ENCODE peak calls at places on chromosome 12, in nine cellular contexts. X, Y, V, I, O, A, E, M and L are unnamed samples.

GRCh38 chr12:96501139-96501741 is 11.9 kb downstream of the CFAP54 start:
- DNase-seq in I (peak), Y (peak), O (no peak), X (peak), A (no peak), V (peak), M (peak), E (peak), L (peak)

GRCh38 chr12:69648476-69648875 is 37.8 kb upstream of the LRRC10 start:
- DNase-seq in A (no peak), M (peak), O (no peak), E (peak), I (no peak), Y (no peak), X (peak), V (no peak), L (no peak)

GRCh38 chr12:14886271-14886670 is 617 bp upstream of the MGP start:
- DNase-seq in O (no peak), E (no peak), Y (no peak), X (no peak), A (no peak), I (no peak), V (no peak), M (no peak), L (no peak)

GRCh38 chr12:49344486-49345047 is 2.1 kb upstream of the DNAJC22 start:
- DNase-seq in M (no peak), V (no peak), I (no peak), E (no peak), Y (no peak), O (no peak), A (no peak), X (no peak), L (no peak)

GRCh38 chr12:24898185-24898584 is 50.7 kb downstream of the BCAT1 start:
- DNase-seq in O (no peak), X (peak), Y (no peak), V (no peak), A (no peak), I (no peak), M (peak), E (no peak), L (no peak)

GRCh38 chr12:77060883-77061240 is 4.5 kb downstream of the E2F7 start:
- DNase-seq in A (no peak), O (no peak), M (no peak), Y (peak), V (no peak), E (no peak), X (no peak), I (no peak), L (no peak)

GRCh38 chr12:124335426-124336183 is 40.7 kb downstream of the RFLNA start:
- DNase-seq in O (no peak), I (no peak), E (no peak), Y (no peak), V (no peak), M (no peak), A (no peak), X (no peak), L (no peak)

GRCh38 chr12:117579939-117580717 is 218.7 kb upstream of the NOS1 start:
- DNase-seq in Y (no peak), M (no peak), X (no peak), V (no peak), E (no peak), O (no peak), A (no peak), I (no peak), L (no peak)

GRCh38 chr12:117587646-117588287 is 226.3 kb upstream of the NOS1 start:
- DNase-seq in E (peak), Y (no peak), I (no peak), M (peak), O (peak), V (no peak), A (no peak), X (peak), L (peak)

GRCh38 chr12:13805038-13805437 is 176.4 kb downstream of the GRIN2B start:
- DNase-seq in Y (no peak), V (no peak), X (no peak), M (no peak), A (no peak), I (no peak), E (no peak), O (no peak), L (no peak)

GRCh38 chr12:132291402-132292175 is 37.8 kb downstream of the GALNT9 start:
- DNase-seq in V (no peak), O (no peak), X (no peak), Y (no peak), A (no peak), E (no peak), M (no peak), I (no peak), L (no peak)

GRCh38 chr12:12449533-12450025 is 92.7 kb downstream of the BORCS5 start:
- DNase-seq in X (peak), M (peak), O (no peak), V (no peak), E (no peak), Y (no peak), A (no peak), I (no peak), L (no peak)

GRCh38 chr12:48040294-48040820 is 36.1 kb upstream of the COL2A1 start:
- DNase-seq in O (no peak), E (no peak), X (no peak), M (no peak), A (no peak), I (no peak), V (no peak), Y (no peak), L (no peak)

GRCh38 chr12:71645268-71645667 is 18.4 kb downstream of the ZFC3H1 start:
- DNase-seq in A (no peak), M (no peak), E (no peak), Y (no peak), I (no peak), V (no peak), X (no peak), O (no peak), L (no peak)

GRCh38 chr12:26122681-26123481 is 2.0 kb downstream of the BHLHE41 start:
- DNase-seq in I (no peak), Y (no peak), V (no peak), X (peak), A (peak), M (peak), O (peak), E (peak), L (no peak)

GRCh38 chr12:1013618-1014489 is 22.8 kb downstream of the ERC1 start:
- DNase-seq in E (peak), Y (no peak), O (no peak), A (no peak), X (peak), M (peak), V (no peak), I (no peak), L (no peak)

GRCh38 chr12:116882742-116883141 is 1.5 kb upstream of the HRK start:
- DNase-seq in X (peak), M (peak), V (no peak), I (no peak), A (no peak), O (no peak), Y (no peak), E (peak), L (no peak)

GRCh38 chr12:52950553-52950952 is 1.6 kb downstream of the KRT18 start:
- DNase-seq in Y (no peak), V (no peak), I (no peak), M (no peak), X (no peak), A (no peak), O (no peak), E (no peak), L (no peak)

GRCh38 chr12:52951640-52952039 is 2.7 kb downstream of the KRT18 start:
- DNase-seq in V (no peak), M (no peak), E (no peak), A (no peak), I (no peak), Y (no peak), X (no peak), O (no peak), L (no peak)

GRCh38 chr12:52947738-52948423 is 1.0 kb upstream of the KRT18 start:
- DNase-seq in O (no peak), X (no peak), V (no peak), I (no peak), A (no peak), M (no peak), E (no peak), Y (no peak), L (no peak)

GRCh38 chr12:52951126-52951525 is 2.2 kb downstream of the KRT18 start:
- DNase-seq in Y (no peak), O (no peak), A (no peak), X (no peak), V (no peak), I (no peak), M (no peak), E (no peak), L (no peak)

GRCh38 chr12:52949413-52950331 is 754 bp downstream of the KRT18 start:
- DNase-seq in E (peak), X (peak), A (no peak), V (no peak), I (no peak), O (peak), Y (no peak), M (peak), L (no peak)
- H3K4me3 ChIP-seq in E (peak), X (peak), A (peak), V (peak), I (no peak), O (peak), Y (no peak), M (peak), L (peak)

GRCh38 chr12:3097836-3098235 is 20.7 kb downstream of the TSPAN9 start:
- DNase-seq in Y (no peak), V (no peak), X (no peak), M (no peak), O (no peak), E (no peak), A (no peak), I (no peak), L (no peak)
- H3K4me3 ChIP-seq in Y (no peak), V (no peak), X (no peak), M (no peak), O (peak), E (no peak), A (no peak), I (no peak), L (no peak)

DNA sequence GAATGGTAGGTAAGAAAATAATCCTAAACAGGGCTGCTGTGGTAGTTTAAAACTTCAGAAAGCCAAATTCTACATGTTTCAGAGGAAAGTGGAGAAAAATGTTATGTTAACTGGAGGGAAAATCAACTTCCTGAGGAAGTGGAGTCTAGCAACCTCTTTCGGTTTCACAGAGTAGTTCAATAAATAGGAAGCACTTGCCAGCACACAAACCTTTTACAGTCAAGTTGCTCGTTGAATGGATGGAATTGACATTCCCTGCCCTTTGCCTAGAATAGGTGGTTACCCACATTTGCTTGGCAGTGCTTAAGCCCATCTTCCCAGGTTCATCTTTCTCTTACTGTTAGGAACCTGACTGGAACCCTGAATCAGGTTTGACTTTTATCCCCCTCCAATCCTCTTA is 15.9 kb downstream of the ANKRD13A start:
- DNase-seq in V (no peak), M (no peak), Y (no peak), E (no peak), O (no peak), A (no peak), I (no peak), X (no peak), L (peak)
- H3K4me3 ChIP-seq in V (no peak), M (no peak), Y (no peak), E (no peak), O (no peak), A (no peak), I (peak), X (no peak), L (no peak)

GRCh38 chr12:108633534-108634224 is at the start of gene SELPLG:
- DNase-seq in M (no peak), V (peak), Y (peak), O (peak), A (peak), X (no peak), I (peak), E (no peak), L (peak)
- H3K4me3 ChIP-seq in M (no peak), V (peak), Y (peak), O (peak), A (peak), X (no peak), I (peak), E (no peak), L (peak)

DNA sequence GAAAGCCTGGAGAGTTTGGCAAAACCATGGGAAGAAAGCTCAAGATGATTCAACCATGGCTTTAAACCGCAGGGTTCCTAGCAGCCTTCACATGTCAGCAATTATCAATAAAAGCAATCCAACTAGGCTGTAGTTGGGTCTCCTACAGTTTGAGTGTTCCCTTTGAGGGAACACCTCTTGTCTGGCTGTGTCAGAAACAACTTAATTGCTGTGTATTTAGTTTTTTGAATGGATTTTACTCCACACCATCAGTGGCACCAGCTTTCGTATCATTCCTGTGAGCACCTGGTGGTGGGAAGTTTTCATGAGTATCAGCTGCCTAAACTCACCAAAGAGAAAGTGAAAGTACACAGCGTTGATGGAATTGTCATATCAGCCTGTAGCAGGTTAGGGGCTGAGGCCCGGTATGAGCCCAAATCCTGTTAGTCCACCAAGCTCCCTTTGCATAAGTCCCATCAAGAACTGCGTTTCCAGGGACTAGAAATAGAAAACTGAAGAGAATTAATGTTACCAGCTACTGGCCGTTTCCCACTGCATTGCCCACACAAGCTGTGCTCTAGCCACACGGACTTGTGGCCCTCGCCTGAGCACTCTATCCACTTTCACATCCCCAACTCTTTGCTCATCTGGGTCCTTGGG is 10.9 kb upstream of the IL26 start:
- DNase-seq in E (no peak), I (peak), M (no peak), X (no peak), V (no peak), Y (peak), O (no peak), A (no peak), L (peak)
- H3K4me3 ChIP-seq in E (no peak), I (peak), M (no peak), X (no peak), V (peak), Y (peak), O (peak), A (peak), L (peak)